ENCODE peak calls at places on chromosomes 3 and 15, in nine cellular contexts. One of them, this sample, is unnamed.

GRCh38 chr3:82000773-82001172 is 239.3 kb upstream of the GBE1 start:
- DNase-seq in left lung: no peak
- DNase-seq in foreskin fibroblast: no peak
- DNase-seq in Kasumi-1: no peak
- DNase-seq in ACHN: no peak
- DNase-seq in fibroblast of lung: no peak
- DNase-seq in suprapubic skin: no peak
- DNase-seq in EH: no peak
- DNase-seq in NCI-H1092 treated with DMSO at 0.1 percent for 48 hours: peak
- DNase-seq in this sample: no peak

GRCh38 chr15:87394676-87395075 is 861.9 kb downstream of the NTRK3 start:
- DNase-seq in left lung: no peak
- DNase-seq in foreskin fibroblast: no peak
- DNase-seq in Kasumi-1: no peak
- DNase-seq in ACHN: no peak
- DNase-seq in fibroblast of lung: no peak
- DNase-seq in suprapubic skin: no peak
- DNase-seq in EH: no peak
- DNase-seq in NCI-H1092 treated with DMSO at 0.1 percent for 48 hours: no peak
- DNase-seq in this sample: no peak

GRCh38 chr3:133948131-133948810 is 52.6 kb upstream of the RAB6B start:
- DNase-seq in left lung: no peak
- DNase-seq in foreskin fibroblast: no peak
- DNase-seq in Kasumi-1: no peak
- DNase-seq in ACHN: no peak
- DNase-seq in fibroblast of lung: no peak
- DNase-seq in suprapubic skin: no peak
- DNase-seq in EH: no peak
- DNase-seq in NCI-H1092 treated with DMSO at 0.1 percent for 48 hours: no peak
- DNase-seq in this sample: peak

GRCh38 chr15:29925227-29926082 is 103.2 kb upstream of the TJP1 start:
- DNase-seq in left lung: no peak
- DNase-seq in foreskin fibroblast: peak
- DNase-seq in Kasumi-1: no peak
- DNase-seq in ACHN: peak
- DNase-seq in fibroblast of lung: peak
- DNase-seq in suprapubic skin: no peak
- DNase-seq in EH: peak
- DNase-seq in NCI-H1092 treated with DMSO at 0.1 percent for 48 hours: peak
- DNase-seq in this sample: peak

GRCh38 chr15:39079296-39079834 is 501.5 kb upstream of the THBS1 start:
- DNase-seq in left lung: no peak
- DNase-seq in foreskin fibroblast: peak
- DNase-seq in Kasumi-1: no peak
- DNase-seq in ACHN: peak
- DNase-seq in fibroblast of lung: peak
- DNase-seq in suprapubic skin: no peak
- DNase-seq in EH: peak
- DNase-seq in NCI-H1092 treated with DMSO at 0.1 percent for 48 hours: no peak
- DNase-seq in this sample: peak

GRCh38 chr3:61724183-61724582 is 162.8 kb downstream of the PTPRG start:
- DNase-seq in left lung: no peak
- DNase-seq in foreskin fibroblast: no peak
- DNase-seq in Kasumi-1: no peak
- DNase-seq in ACHN: no peak
- DNase-seq in fibroblast of lung: no peak
- DNase-seq in suprapubic skin: no peak
- DNase-seq in EH: no peak
- DNase-seq in NCI-H1092 treated with DMSO at 0.1 percent for 48 hours: no peak
- DNase-seq in this sample: no peak

GRCh38 chr3:78687520-78687919 is 1080.3 kb downstream of the ROBO1 start:
- DNase-seq in left lung: no peak
- DNase-seq in foreskin fibroblast: no peak
- DNase-seq in Kasumi-1: no peak
- DNase-seq in ACHN: no peak
- DNase-seq in fibroblast of lung: no peak
- DNase-seq in suprapubic skin: no peak
- DNase-seq in EH: no peak
- DNase-seq in NCI-H1092 treated with DMSO at 0.1 percent for 48 hours: no peak
- DNase-seq in this sample: no peak

GRCh38 chr3:26087751-26088150 is 297.9 kb downstream of the OXSM start:
- DNase-seq in left lung: no peak
- DNase-seq in foreskin fibroblast: no peak
- DNase-seq in Kasumi-1: no peak
- DNase-seq in ACHN: no peak
- DNase-seq in fibroblast of lung: no peak
- DNase-seq in suprapubic skin: no peak
- DNase-seq in EH: no peak
- DNase-seq in NCI-H1092 treated with DMSO at 0.1 percent for 48 hours: no peak
- DNase-seq in this sample: no peak

GRCh38 chr3:149621218-149622005 is 36.4 kb downstream of the WWTR1 start:
- DNase-seq in left lung: no peak
- DNase-seq in foreskin fibroblast: peak
- DNase-seq in Kasumi-1: peak
- DNase-seq in ACHN: peak
- DNase-seq in fibroblast of lung: peak
- DNase-seq in suprapubic skin: no peak
- DNase-seq in EH: peak
- DNase-seq in NCI-H1092 treated with DMSO at 0.1 percent for 48 hours: no peak
- DNase-seq in this sample: peak

This sample was measured in fibroblast of the aortic adventitia.